ENCODE peak calls at places on chromosome 1, in six cellular contexts. One of them, this sample, is unnamed.

GRCh38 chr1:225899044-225899925 is 10.3 kb upstream of the LEFTY1 start:
- DNase-seq in breast epithelium: no peak
- DNase-seq in GM23338: peak
- DNase-seq in stomach: no peak
- DNase-seq in Panc1: no peak
- DNase-seq in spleen: no peak
- DNase-seq in this sample: no peak

GRCh38 chr1:43651922-43652321 is 2.0 kb downstream of the KDM4A start:
- DNase-seq in breast epithelium: no peak
- DNase-seq in GM23338: no peak
- DNase-seq in stomach: no peak
- DNase-seq in Panc1: no peak
- DNase-seq in spleen: peak
- DNase-seq in this sample: no peak

GRCh38 chr1:199736646-199737045 is 290.9 kb upstream of the NR5A2 start:
- DNase-seq in breast epithelium: no peak
- DNase-seq in GM23338: no peak
- DNase-seq in stomach: no peak
- DNase-seq in Panc1: no peak
- DNase-seq in spleen: no peak
- DNase-seq in this sample: no peak

GRCh38 chr1:234960722-234961467 is 167.7 kb downstream of the TOMM20 start:
- DNase-seq in breast epithelium: no peak
- DNase-seq in GM23338: no peak
- DNase-seq in stomach: peak
- DNase-seq in Panc1: no peak
- DNase-seq in spleen: no peak
- DNase-seq in this sample: peak

GRCh38 chr1:157288511-157288910 is 150.3 kb upstream of the ETV3 start:
- DNase-seq in breast epithelium: no peak
- DNase-seq in GM23338: no peak
- DNase-seq in stomach: no peak
- DNase-seq in Panc1: no peak
- DNase-seq in spleen: no peak
- DNase-seq in this sample: no peak

GRCh38 chr1:32971156-32971555 is 6.5 kb upstream of the RNF19B start:
- DNase-seq in breast epithelium: no peak
- DNase-seq in GM23338: no peak
- DNase-seq in stomach: no peak
- DNase-seq in Panc1: no peak
- DNase-seq in spleen: no peak
- DNase-seq in this sample: no peak

GRCh38 chr1:94143173-94143808 is 22.3 kb upstream of the ABCA4 start:
- DNase-seq in breast epithelium: no peak
- DNase-seq in GM23338: no peak
- DNase-seq in stomach: no peak
- DNase-seq in Panc1: no peak
- DNase-seq in spleen: no peak
- DNase-seq in this sample: no peak

GRCh38 chr1:153510984-153511410 is 24.8 kb downstream of the S100A6 start:
- DNase-seq in breast epithelium: peak
- DNase-seq in GM23338: peak
- DNase-seq in stomach: peak
- DNase-seq in Panc1: peak
- DNase-seq in spleen: peak
- DNase-seq in this sample: peak

GRCh38 chr1:85581802-85582686 is 1.5 kb downstream of the CCN1 start:
- DNase-seq in breast epithelium: peak
- DNase-seq in GM23338: peak
- DNase-seq in stomach: no peak
- DNase-seq in Panc1: peak
- DNase-seq in spleen: no peak
- DNase-seq in this sample: no peak

GRCh38 chr1:24427469-24427862 is 11.9 kb downstream of the NIPAL3 start:
- DNase-seq in breast epithelium: no peak
- DNase-seq in GM23338: no peak
- DNase-seq in stomach: no peak
- DNase-seq in Panc1: no peak
- DNase-seq in spleen: no peak
- DNase-seq in this sample: no peak

GRCh38 chr1:12457771-12458170 is 160.2 kb downstream of the DHRS3 start:
- DNase-seq in breast epithelium: no peak
- DNase-seq in GM23338: no peak
- DNase-seq in stomach: no peak
- DNase-seq in Panc1: no peak
- DNase-seq in spleen: no peak
- DNase-seq in this sample: no peak

GRCh38 chr1:177505905-177506590 is 335.3 kb downstream of the BRINP2 start:
- DNase-seq in breast epithelium: no peak
- DNase-seq in GM23338: no peak
- DNase-seq in stomach: no peak
- DNase-seq in Panc1: no peak
- DNase-seq in spleen: no peak
- DNase-seq in this sample: no peak

GRCh38 chr1:230631477-230631876 is 10.8 kb upstream of the COG2 start:
- DNase-seq in breast epithelium: no peak
- DNase-seq in GM23338: no peak
- DNase-seq in stomach: no peak
- DNase-seq in Panc1: no peak
- DNase-seq in spleen: no peak
- DNase-seq in this sample: no peak

GRCh38 chr1:102097451-102097850 is 100.7 kb upstream of the OLFM3 start:
- DNase-seq in breast epithelium: peak
- DNase-seq in GM23338: no peak
- DNase-seq in stomach: no peak
- DNase-seq in Panc1: no peak
- DNase-seq in spleen: no peak
- DNase-seq in this sample: no peak

GRCh38 chr1:91555074-91555730 is 54.6 kb downstream of the CDC7 start:
- DNase-seq in breast epithelium: no peak
- DNase-seq in GM23338: peak
- DNase-seq in stomach: no peak
- DNase-seq in Panc1: no peak
- DNase-seq in spleen: no peak
- DNase-seq in this sample: no peak

GRCh38 chr1:5743435-5744095 is 248.7 kb downstream of the NPHP4 start:
- DNase-seq in breast epithelium: no peak
- DNase-seq in GM23338: no peak
- DNase-seq in stomach: no peak
- DNase-seq in Panc1: no peak
- DNase-seq in spleen: peak
- DNase-seq in this sample: no peak

GRCh38 chr1:16203550-16203949 is 8.9 kb downstream of the ARHGEF19 start:
- DNase-seq in breast epithelium: no peak
- DNase-seq in GM23338: no peak
- DNase-seq in stomach: no peak
- DNase-seq in Panc1: no peak
- DNase-seq in spleen: no peak
- DNase-seq in this sample: no peak

GRCh38 chr1:59976194-59977074 is 49.9 kb upstream of the CYP2J2 start:
- DNase-seq in breast epithelium: peak
- DNase-seq in GM23338: peak
- DNase-seq in stomach: peak
- DNase-seq in Panc1: no peak
- DNase-seq in spleen: peak
- DNase-seq in this sample: no peak

GRCh38 chr1:34476371-34476770 is 278.5 kb upstream of the GJB5 start:
- DNase-seq in breast epithelium: no peak
- DNase-seq in GM23338: no peak
- DNase-seq in stomach: no peak
- DNase-seq in Panc1: no peak
- DNase-seq in spleen: no peak
- DNase-seq in this sample: no peak

GRCh38 chr1:86753700-86754099 is 49.3 kb downstream of the SH3GLB1 start:
- DNase-seq in breast epithelium: no peak
- DNase-seq in GM23338: peak
- DNase-seq in stomach: no peak
- DNase-seq in Panc1: no peak
- DNase-seq in spleen: no peak
- DNase-seq in this sample: no peak
- TF ChIP-seq CTCF in breast epithelium: no peak
- TF ChIP-seq CTCF in GM23338: peak
- TF ChIP-seq CTCF in stomach: no peak
- TF ChIP-seq CTCF in Panc1: peak
- TF ChIP-seq CTCF in spleen: no peak
- TF ChIP-seq CTCF in this sample: no peak

DNA sequence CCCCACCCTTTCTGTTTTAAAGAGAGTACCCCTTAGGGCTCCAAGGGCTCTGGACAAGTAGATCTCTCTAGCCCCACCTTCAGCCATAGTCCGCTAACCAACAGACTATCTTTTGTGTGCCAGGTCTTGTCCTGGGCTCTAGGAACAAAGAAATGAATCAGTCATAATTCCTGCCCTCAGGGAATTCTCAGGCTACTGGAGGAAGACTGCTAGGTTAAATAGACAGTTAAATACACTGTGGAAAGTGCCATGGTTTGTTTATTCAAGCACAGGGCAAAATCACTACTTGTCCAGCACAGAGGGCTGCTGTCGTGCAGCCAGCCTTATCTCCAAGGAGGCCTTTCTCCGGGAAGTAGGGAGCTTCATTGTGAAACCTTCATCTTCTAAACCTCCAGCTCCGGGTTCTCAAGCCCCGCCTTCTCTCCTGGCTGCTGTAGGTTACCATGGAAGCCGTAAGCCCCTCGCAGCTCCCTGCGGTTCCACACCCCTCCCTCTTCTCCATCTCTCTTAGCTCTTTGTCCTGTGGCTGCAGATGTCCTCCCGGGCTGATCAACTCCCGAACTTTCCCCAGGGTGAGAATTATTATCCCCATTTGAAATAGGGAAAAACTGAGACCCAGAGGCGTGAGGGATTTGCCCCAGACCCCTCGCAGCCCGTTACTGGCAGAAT is 29.8 kb downstream of the SHISAL2A start:
- DNase-seq in breast epithelium: no peak
- DNase-seq in GM23338: peak
- DNase-seq in stomach: no peak
- DNase-seq in Panc1: no peak
- DNase-seq in spleen: no peak
- DNase-seq in this sample: no peak
- TF ChIP-seq POLR2AphosphoS5 in breast epithelium: no peak
- TF ChIP-seq POLR2AphosphoS5 in GM23338: no peak
- TF ChIP-seq POLR2AphosphoS5 in stomach: no peak
- TF ChIP-seq POLR2AphosphoS5 in Panc1: no peak
- TF ChIP-seq POLR2AphosphoS5 in spleen: no peak
- TF ChIP-seq POLR2AphosphoS5 in this sample: no peak

DNA sequence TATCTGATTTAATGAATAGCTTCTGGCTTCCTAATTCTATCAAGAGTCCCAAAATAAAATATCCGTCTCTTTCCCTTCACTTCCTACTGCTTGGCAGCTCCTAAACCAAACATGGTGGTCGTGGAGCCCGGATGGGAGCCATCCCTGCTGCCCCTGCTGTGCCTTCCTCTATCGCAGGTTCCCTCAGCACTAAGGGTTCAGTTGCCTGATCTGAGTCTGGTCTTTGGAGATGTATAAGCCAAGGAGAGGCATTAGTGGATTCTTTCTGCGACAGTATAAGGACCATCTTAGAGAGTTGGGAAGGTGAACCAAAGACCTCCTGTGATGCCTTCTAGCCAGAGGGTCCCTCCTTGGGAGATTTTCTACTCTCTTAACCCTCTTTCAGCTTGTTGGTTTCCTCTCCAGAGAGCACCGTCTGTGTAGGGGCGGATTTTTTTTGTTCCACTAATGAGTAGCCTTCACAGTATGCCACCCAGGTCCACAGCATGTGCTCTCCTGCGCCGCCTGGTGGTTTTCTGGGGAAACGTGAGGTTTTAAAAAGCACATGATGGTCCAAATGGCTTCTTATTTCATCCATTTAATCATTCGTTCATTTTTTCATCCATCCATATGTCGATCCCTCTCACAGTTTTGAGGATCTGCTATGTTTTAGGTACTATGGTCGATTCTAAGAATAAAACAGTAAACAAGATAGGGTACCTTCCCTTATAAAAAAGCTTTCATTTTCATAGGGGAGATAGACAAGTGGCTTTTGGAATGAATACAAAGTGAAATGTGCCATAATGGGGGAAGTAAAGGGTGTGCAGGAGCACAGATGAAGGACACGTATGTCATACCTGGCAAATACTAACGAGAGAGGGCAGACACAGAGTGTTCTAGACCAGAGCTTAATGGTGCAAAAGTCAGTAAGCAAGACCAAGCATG is 71.0 kb downstream of the NFASC start:
- DNase-seq in breast epithelium: peak
- DNase-seq in GM23338: peak
- DNase-seq in stomach: peak
- DNase-seq in Panc1: peak
- DNase-seq in spleen: peak
- DNase-seq in this sample: no peak
- TF ChIP-seq CTCF in breast epithelium: peak
- TF ChIP-seq CTCF in GM23338: peak
- TF ChIP-seq CTCF in stomach: peak
- TF ChIP-seq CTCF in Panc1: peak
- TF ChIP-seq CTCF in spleen: peak
- TF ChIP-seq CTCF in this sample: peak

DNA sequence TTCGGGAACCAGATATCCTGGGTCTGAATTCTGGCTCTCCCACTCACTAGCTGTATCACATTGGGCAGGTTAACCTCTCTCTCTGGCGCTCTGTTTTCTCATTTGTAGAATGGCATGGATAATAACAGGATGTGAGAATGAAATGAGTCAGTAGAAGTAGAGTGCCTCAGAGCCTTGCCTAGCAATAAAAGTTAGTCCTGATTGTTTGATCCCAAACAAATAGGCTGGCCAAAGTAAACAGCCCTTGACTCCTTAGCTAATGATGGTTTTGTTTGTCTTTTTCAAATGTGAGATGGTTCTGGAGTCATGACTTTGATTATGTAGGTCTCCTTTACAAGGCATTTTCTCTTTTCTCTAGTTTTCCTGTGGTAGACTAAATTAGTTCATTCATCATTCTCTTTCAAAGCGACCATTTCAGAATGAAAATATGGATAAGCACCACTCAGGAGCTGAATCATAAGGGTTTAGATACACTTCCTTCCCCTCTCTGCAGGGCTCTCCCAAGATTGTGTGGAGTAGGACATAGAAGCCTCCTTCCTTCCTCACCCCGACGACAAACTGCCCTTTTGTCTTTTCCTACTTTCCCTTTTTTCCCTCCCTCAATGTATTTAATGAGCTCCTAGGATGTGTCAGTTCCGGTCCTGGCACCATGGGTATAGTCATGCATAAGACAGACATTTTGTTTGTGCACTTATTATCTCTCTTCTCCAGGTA is 23.1 kb downstream of the KIAA0040 start:
- DNase-seq in breast epithelium: no peak
- DNase-seq in GM23338: no peak
- DNase-seq in stomach: no peak
- DNase-seq in Panc1: no peak
- DNase-seq in spleen: no peak
- DNase-seq in this sample: no peak
- TF ChIP-seq POLR2AphosphoS5 in breast epithelium: no peak
- TF ChIP-seq POLR2AphosphoS5 in GM23338: no peak
- TF ChIP-seq POLR2AphosphoS5 in stomach: no peak
- TF ChIP-seq POLR2AphosphoS5 in Panc1: no peak
- TF ChIP-seq POLR2AphosphoS5 in spleen: no peak
- TF ChIP-seq POLR2AphosphoS5 in this sample: no peak